ENCODE peak calls at places on chromosomes 1 and 21, in nine cellular contexts. H, R, I, N, Y, B, Q, X and S are unnamed samples.

GRCh38 chr1:151542710-151543129 is 2.6 kb downstream of the TUFT1 start:
- DNase-seq in H (no peak), R (peak; percentile 58), I (no peak), N (peak; percentile 79), Y (no peak), B (peak; percentile 75), Q (no peak), X (no peak), S (peak; percentile 81)

GRCh38 chr21:21165063-21165645 is 166.9 kb downstream of the NCAM2 start:
- DNase-seq in H (no peak), R (no peak), I (no peak), N (peak; percentile 81), Y (no peak), B (no peak), Q (no peak), X (no peak), S (peak; percentile 8)

GRCh38 chr1:234125283-234125682 is 220.8 kb downstream of the SLC35F3 start:
- DNase-seq in H (no peak), R (no peak), I (peak; percentile 59), N (no peak), Y (no peak), B (no peak), Q (no peak), X (peak; percentile 75), S (peak; percentile 79)

GRCh38 chr1:65717815-65718454 is 74.8 kb upstream of the PDE4B start:
- DNase-seq in H (no peak), R (no peak), I (peak; percentile 12), N (peak; percentile 49), Y (no peak), B (no peak), Q (no peak), X (peak; percentile 34), S (peak; percentile 39)

GRCh38 chr1:34500451-34500850 is 254.4 kb upstream of the GJB5 start:
- DNase-seq in H (no peak), R (no peak), I (peak; percentile 18), N (peak; percentile 2), Y (no peak), B (no peak), Q (peak; percentile 47), X (peak; percentile 33), S (peak; percentile 16)

GRCh38 chr1:110356379-110356778 is 17.2 kb downstream of the RBM15 start:
- DNase-seq in H (no peak), R (peak; percentile 20), I (no peak), N (no peak), Y (no peak), B (no peak), Q (no peak), X (no peak), S (peak; percentile 47)

GRCh38 chr1:32861904-32862698 is 8.6 kb downstream of the FNDC5 start:
- DNase-seq in H (no peak), R (no peak), I (no peak), N (no peak), Y (no peak), B (no peak), Q (no peak), X (no peak), S (no peak)

GRCh38 chr1:171841050-171841910 is at the start of gene DNM3:
- DNase-seq in H (peak; percentile 65), R (peak; percentile 63), I (peak; percentile 61), N (peak; percentile 91), Y (peak; percentile 90), B (no peak), Q (peak; percentile 88), X (peak; percentile 76), S (peak; percentile 74)

GRCh38 chr21:45102391-45102932 is 28.1 kb downstream of the ADARB1 start:
- DNase-seq in H (no peak), R (peak; percentile 48), I (no peak), N (peak; percentile 65), Y (no peak), B (peak; percentile 58), Q (no peak), X (no peak), S (peak; percentile 78)

GRCh38 chr1:200977071-200977754 is 46.3 kb downstream of the KIF21B start:
- DNase-seq in H (no peak), R (no peak), I (peak; percentile 19), N (no peak), Y (no peak), B (no peak), Q (peak; percentile 22), X (no peak), S (no peak)

DNA sequence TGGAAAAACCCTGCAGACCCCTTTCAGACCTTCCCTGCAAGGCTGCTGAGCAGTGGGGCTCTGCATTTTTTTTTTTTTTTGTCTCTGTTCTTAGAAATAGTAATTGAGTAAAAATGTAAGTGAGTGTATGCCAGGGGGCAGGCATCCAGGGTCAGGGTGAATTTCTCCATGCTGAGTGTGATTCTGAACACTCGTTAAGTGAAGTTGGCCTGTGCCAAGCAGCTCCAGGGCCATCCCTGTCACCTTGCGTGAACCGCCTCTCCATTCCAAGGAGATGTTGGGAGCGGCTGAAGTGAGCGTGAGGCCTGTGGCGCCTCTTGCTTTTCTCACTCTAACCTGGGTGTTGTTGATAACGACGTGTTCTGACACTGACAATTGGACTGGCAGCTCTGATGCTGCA is 20.5 kb downstream of the TGFB2 start:
- DNase-seq in H (no peak), R (no peak), I (no peak), N (no peak), Y (peak; percentile 91), B (no peak), Q (no peak), X (no peak), S (no peak)
- TF ChIP-seq CTCF in H (no peak), R (no peak), I (no peak), N (no peak), Y (no peak), B (no peak), Q (no peak), X (no peak), S (no peak)

GRCh38 chr1:206808615-206809014 is 36.3 kb upstream of the IL10 start:
- DNase-seq in H (no peak), R (no peak), I (peak; percentile 77), N (peak; percentile 71), Y (no peak), B (no peak), Q (no peak), X (peak; percentile 69), S (peak; percentile 67)
- TF ChIP-seq CTCF in H (peak; percentile 64), R (no peak), I (peak; percentile 63), N (peak; percentile 54), Y (peak; percentile 12), B (peak; percentile 32), Q (peak; percentile 42), X (peak; percentile 69), S (peak; percentile 30)

GRCh38 chr1:56977910-56978309 is 12.1 kb upstream of the C8B start:
- DNase-seq in H (no peak), R (no peak), I (no peak), N (no peak), Y (no peak), B (no peak), Q (no peak), X (no peak), S (no peak)
- TF ChIP-seq CTCF in H (no peak), R (no peak), I (no peak), N (no peak), Y (no peak), B (no peak), Q (no peak), X (no peak), S (no peak)

GRCh38 chr1:232168513-232168912 is 461.4 kb downstream of the SIPA1L2 start:
- DNase-seq in H (no peak), R (no peak), I (no peak), N (no peak), Y (no peak), B (no peak), Q (no peak), X (no peak), S (no peak)

GRCh38 chr1:232174306-232174705 is 455.6 kb downstream of the SIPA1L2 start:
- DNase-seq in H (no peak), R (no peak), I (no peak), N (no peak), Y (no peak), B (no peak), Q (no peak), X (no peak), S (no peak)

GRCh38 chr1:232172556-232172955 is 457.4 kb downstream of the SIPA1L2 start:
- DNase-seq in H (no peak), R (no peak), I (no peak), N (no peak), Y (no peak), B (no peak), Q (no peak), X (no peak), S (no peak)

GRCh38 chr1:232169436-232169835 is 460.5 kb downstream of the SIPA1L2 start:
- DNase-seq in H (no peak), R (no peak), I (no peak), N (no peak), Y (no peak), B (no peak), Q (no peak), X (no peak), S (no peak)

GRCh38 chr1:232170909-232171308 is 459.0 kb downstream of the SIPA1L2 start:
- DNase-seq in H (no peak), R (no peak), I (no peak), N (no peak), Y (no peak), B (no peak), Q (no peak), X (no peak), S (peak; percentile 44)
- TF ChIP-seq CTCF in H (no peak), R (no peak), I (no peak), N (peak; percentile 22), Y (no peak), B (peak; percentile 31), Q (no peak), X (no peak), S (peak; percentile 49)